ENCODE peak calls at places on chromosomes 7 and 10, in four cellular contexts. One of them, this sample, is unnamed.

GRCh38 chr10:59099536-59099935 is 76.9 kb upstream of the PHYHIPL start:
- DNase-seq in AG09309: no peak
- DNase-seq in HL-60: no peak
- DNase-seq in activated CD8-positive, alpha-beta T cell treated with anti-CD3 and anti-CD28 coated beads for 36 hours: no peak
- DNase-seq in this sample: no peak

GRCh38 chr7:148927141-148927540 is 43.0 kb upstream of the EZH2 start:
- DNase-seq in AG09309: no peak
- DNase-seq in HL-60: no peak
- DNase-seq in activated CD8-positive, alpha-beta T cell treated with anti-CD3 and anti-CD28 coated beads for 36 hours: no peak
- DNase-seq in this sample: no peak

GRCh38 chr7:26087321-26088091 is 64.5 kb upstream of the NFE2L3 start:
- DNase-seq in AG09309: no peak
- DNase-seq in HL-60: no peak
- DNase-seq in activated CD8-positive, alpha-beta T cell treated with anti-CD3 and anti-CD28 coated beads for 36 hours: no peak
- DNase-seq in this sample: no peak

GRCh38 chr10:2111936-2112335 is 374.6 kb upstream of the ADARB2 start:
- DNase-seq in AG09309: no peak
- DNase-seq in HL-60: no peak
- DNase-seq in activated CD8-positive, alpha-beta T cell treated with anti-CD3 and anti-CD28 coated beads for 36 hours: no peak
- DNase-seq in this sample: no peak

GRCh38 chr7:14125998-14126397 is 136.5 kb upstream of the ETV1 start:
- DNase-seq in AG09309: no peak
- DNase-seq in HL-60: no peak
- DNase-seq in activated CD8-positive, alpha-beta T cell treated with anti-CD3 and anti-CD28 coated beads for 36 hours: no peak
- DNase-seq in this sample: no peak

GRCh38 chr7:87920578-87920977 is 13.5 kb upstream of the ADAM22 start:
- DNase-seq in AG09309: no peak
- DNase-seq in HL-60: no peak
- DNase-seq in activated CD8-positive, alpha-beta T cell treated with anti-CD3 and anti-CD28 coated beads for 36 hours: no peak
- DNase-seq in this sample: no peak

GRCh38 chr10:93656155-93656554 is 43.8 kb downstream of the PDE6C start:
- DNase-seq in AG09309: no peak
- DNase-seq in HL-60: no peak
- DNase-seq in activated CD8-positive, alpha-beta T cell treated with anti-CD3 and anti-CD28 coated beads for 36 hours: no peak
- DNase-seq in this sample: no peak

GRCh38 chr7:106121189-106121799 is 9.2 kb upstream of the SYPL1 start:
- DNase-seq in AG09309: no peak
- DNase-seq in HL-60: no peak
- DNase-seq in activated CD8-positive, alpha-beta T cell treated with anti-CD3 and anti-CD28 coated beads for 36 hours: no peak
- DNase-seq in this sample: no peak

GRCh38 chr7:111486472-111487142 is 75.7 kb downstream of the IMMP2L start:
- DNase-seq in AG09309: peak
- DNase-seq in HL-60: peak
- DNase-seq in activated CD8-positive, alpha-beta T cell treated with anti-CD3 and anti-CD28 coated beads for 36 hours: peak
- DNase-seq in this sample: peak

DNA sequence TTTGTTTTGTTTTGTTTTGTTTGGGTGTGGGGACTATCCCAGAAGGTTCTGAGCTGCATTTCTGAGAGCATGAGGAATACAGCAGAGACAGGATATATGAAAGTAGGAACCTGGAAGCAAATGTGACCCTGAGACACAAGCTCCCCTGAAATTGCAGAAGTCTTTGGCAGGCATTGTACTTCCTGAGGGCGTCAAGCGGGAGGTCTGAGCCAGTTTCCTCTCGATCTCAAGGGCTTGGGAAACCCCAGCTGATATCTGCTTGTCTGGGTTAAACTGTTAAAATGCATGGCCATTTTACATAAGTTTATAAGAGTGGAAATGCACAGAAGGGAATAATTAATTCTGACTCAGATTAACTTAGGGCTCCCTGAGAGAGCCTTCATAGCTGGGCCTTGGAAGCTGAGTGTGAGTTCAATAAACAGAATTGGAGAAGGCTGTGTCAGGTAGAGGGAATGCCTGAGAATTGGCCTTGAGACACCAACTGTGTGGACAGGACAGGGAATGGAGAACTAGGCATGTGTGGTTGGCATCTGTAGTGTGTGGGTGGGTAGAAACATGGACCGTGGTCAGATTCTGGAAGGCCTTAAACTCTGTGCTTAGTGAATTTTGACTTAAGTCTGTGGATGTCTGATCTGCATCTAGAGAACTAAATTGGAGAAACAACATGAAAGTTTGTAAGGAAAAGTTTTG is 53.3 kb downstream of the WIPF3 start:
- DNase-seq in AG09309: no peak
- DNase-seq in HL-60: peak
- DNase-seq in activated CD8-positive, alpha-beta T cell treated with anti-CD3 and anti-CD28 coated beads for 36 hours: no peak
- DNase-seq in this sample: no peak
- TF ChIP-seq CTCF in AG09309: no peak
- TF ChIP-seq CTCF in HL-60: no peak
- TF ChIP-seq CTCF in activated CD8-positive, alpha-beta T cell treated with anti-CD3 and anti-CD28 coated beads for 36 hours: no peak
- TF ChIP-seq CTCF in this sample: no peak

GRCh38 chr7:114423218-114423496 is 8.5 kb downstream of the FOXP2 start:
- DNase-seq in AG09309: no peak
- DNase-seq in HL-60: no peak
- DNase-seq in activated CD8-positive, alpha-beta T cell treated with anti-CD3 and anti-CD28 coated beads for 36 hours: no peak
- DNase-seq in this sample: no peak

GRCh38 chr7:114426824-114427223 is 12.2 kb downstream of the FOXP2 start:
- DNase-seq in AG09309: no peak
- DNase-seq in HL-60: no peak
- DNase-seq in activated CD8-positive, alpha-beta T cell treated with anti-CD3 and anti-CD28 coated beads for 36 hours: no peak
- DNase-seq in this sample: no peak

GRCh38 chr7:114428211-114428610 is 13.6 kb downstream of the FOXP2 start:
- DNase-seq in AG09309: no peak
- DNase-seq in HL-60: no peak
- DNase-seq in activated CD8-positive, alpha-beta T cell treated with anti-CD3 and anti-CD28 coated beads for 36 hours: no peak
- DNase-seq in this sample: no peak

GRCh38 chr7:114422478-114423217 is 8.0 kb downstream of the FOXP2 start:
- DNase-seq in AG09309: no peak
- DNase-seq in HL-60: no peak
- DNase-seq in activated CD8-positive, alpha-beta T cell treated with anti-CD3 and anti-CD28 coated beads for 36 hours: no peak
- DNase-seq in this sample: no peak

DNA sequence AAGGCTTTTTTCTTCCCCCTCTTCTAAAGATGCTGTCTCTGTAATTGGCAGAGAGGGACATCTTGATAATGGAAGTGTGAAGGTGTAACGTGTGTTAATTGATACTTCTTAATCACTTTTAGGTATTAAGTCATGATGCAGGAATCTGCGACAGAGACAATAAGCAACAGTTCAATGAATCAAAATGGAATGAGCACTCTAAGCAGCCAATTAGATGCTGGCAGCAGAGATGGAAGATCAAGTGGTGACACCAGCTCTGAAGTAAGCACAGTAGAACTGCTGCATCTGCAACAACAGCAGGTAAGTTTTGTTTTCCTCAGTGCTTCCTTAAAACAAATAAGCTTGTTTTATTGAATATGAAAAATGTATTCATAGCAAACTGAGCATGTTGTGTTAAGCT is 11.8 kb downstream of the FOXP2 start:
- DNase-seq in AG09309: no peak
- DNase-seq in HL-60: no peak
- DNase-seq in activated CD8-positive, alpha-beta T cell treated with anti-CD3 and anti-CD28 coated beads for 36 hours: no peak
- DNase-seq in this sample: no peak
- TF ChIP-seq CTCF in AG09309: no peak
- TF ChIP-seq CTCF in HL-60: no peak
- TF ChIP-seq CTCF in activated CD8-positive, alpha-beta T cell treated with anti-CD3 and anti-CD28 coated beads for 36 hours: no peak
- TF ChIP-seq CTCF in this sample: peak

GRCh38 chr10:64846706-64847105 is 1325.5 kb downstream of the REEP3 start:
- DNase-seq in AG09309: no peak
- DNase-seq in HL-60: no peak
- DNase-seq in activated CD8-positive, alpha-beta T cell treated with anti-CD3 and anti-CD28 coated beads for 36 hours: no peak
- DNase-seq in this sample: no peak
- TF ChIP-seq CTCF in AG09309: no peak
- TF ChIP-seq CTCF in HL-60: no peak
- TF ChIP-seq CTCF in activated CD8-positive, alpha-beta T cell treated with anti-CD3 and anti-CD28 coated beads for 36 hours: no peak
- TF ChIP-seq CTCF in this sample: no peak

DNA sequence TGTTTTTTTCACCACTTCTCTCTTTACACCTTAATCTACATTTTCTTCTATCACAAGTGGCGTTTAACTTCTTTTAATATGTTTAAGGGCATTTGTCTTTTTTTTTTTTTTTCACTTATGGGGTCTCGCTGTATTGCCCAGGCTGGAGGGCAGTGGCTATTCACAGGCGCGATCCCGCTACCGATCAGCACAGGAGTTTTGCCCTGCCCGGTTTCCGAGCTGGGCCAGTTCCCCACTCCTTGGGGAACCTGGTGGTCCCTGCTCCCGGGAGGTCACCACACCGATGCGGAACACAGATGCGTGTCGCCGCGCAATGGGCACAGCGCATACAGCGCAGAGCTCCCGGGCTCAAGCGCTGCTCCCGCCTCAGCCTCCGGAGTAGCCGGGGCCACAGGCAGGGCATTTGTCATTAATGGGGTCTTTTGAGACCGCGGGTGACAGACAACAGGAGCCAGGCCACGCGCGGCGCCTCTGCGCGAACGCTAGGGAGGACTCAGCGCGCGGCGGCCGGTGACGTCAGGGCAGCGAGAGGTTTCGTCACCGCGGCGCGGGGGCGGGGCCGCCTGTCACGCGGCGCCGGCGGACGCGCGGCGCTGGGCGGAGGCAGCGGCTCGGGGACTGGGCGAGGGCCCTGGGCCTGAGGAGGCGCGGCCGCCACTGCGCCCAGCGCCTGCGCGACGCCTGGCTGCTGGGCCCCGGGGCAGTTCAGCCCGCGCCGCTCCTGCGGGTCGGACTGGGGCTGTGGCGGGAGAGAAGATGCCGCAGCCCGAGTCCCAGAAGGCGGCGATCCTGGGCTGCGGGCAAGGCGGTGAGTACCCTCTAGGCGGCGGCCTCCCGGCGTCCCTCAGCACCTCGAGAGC is at the start of gene GALNT11:
- DNase-seq in AG09309: peak
- DNase-seq in HL-60: peak
- DNase-seq in activated CD8-positive, alpha-beta T cell treated with anti-CD3 and anti-CD28 coated beads for 36 hours: peak
- DNase-seq in this sample: peak
- TF ChIP-seq CTCF in AG09309: peak
- TF ChIP-seq CTCF in HL-60: no peak
- TF ChIP-seq CTCF in activated CD8-positive, alpha-beta T cell treated with anti-CD3 and anti-CD28 coated beads for 36 hours: peak
- TF ChIP-seq CTCF in this sample: peak

DNA sequence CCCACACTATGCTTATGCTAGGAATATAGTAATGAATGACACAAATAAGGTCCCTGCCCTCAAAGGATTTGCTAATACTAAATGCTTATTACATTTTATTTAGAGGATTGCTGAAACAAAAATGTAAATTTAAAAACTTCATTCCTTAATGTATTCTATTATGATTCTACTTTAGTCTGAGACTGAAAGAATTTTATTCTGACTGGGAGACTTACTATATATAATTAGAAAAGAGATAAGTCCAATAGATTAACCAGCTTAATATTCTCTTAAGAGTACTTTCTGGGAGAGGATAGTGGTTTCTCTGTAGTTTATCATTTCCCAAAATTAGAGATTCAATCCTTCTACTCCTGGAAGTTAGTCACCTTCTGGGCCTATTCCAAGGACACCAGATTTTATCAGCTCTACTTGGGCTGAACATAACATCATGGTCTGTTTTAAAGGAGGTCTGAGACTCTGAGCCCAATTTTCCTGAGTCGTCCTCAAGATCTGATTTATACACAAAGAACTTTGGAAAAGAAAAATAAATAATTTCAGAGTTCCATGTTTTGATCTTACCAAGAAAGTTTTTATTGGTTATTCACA is 41.1 kb downstream of the ASZ1 start:
- DNase-seq in AG09309: peak
- DNase-seq in HL-60: no peak
- DNase-seq in activated CD8-positive, alpha-beta T cell treated with anti-CD3 and anti-CD28 coated beads for 36 hours: no peak
- DNase-seq in this sample: no peak
- TF ChIP-seq CTCF in AG09309: no peak
- TF ChIP-seq CTCF in HL-60: no peak
- TF ChIP-seq CTCF in activated CD8-positive, alpha-beta T cell treated with anti-CD3 and anti-CD28 coated beads for 36 hours: no peak
- TF ChIP-seq CTCF in this sample: no peak